ENCODE peak calls at places on chromosomes 2 and 18, in seven cellular contexts. One of them, this sample, is unnamed.

GRCh38 chr2:33607137-33607781 is 8.2 kb upstream of the FAM98A start:
- DNase-seq in H4: no peak
- DNase-seq in ELF-1: peak
- DNase-seq in aorta: no peak
- DNase-seq in astrocyte: no peak
- DNase-seq in HTR-8/SVneo: no peak
- DNase-seq in NCI-H1105: no peak
- DNase-seq in this sample: no peak

GRCh38 chr2:235050992-235051351 is 99.2 kb downstream of the SH3BP4 start:
- DNase-seq in astrocyte: peak
- DNase-seq in aorta: peak
- DNase-seq in NCI-H1105: peak
- DNase-seq in HTR-8/SVneo: peak
- DNase-seq in H4: peak
- DNase-seq in ELF-1: peak
- DNase-seq in this sample: peak

GRCh38 chr18:54233228-54233625 is 8.8 kb upstream of the MBD2 start:
- DNase-seq in astrocyte: no peak
- DNase-seq in ELF-1: no peak
- DNase-seq in aorta: no peak
- DNase-seq in NCI-H1105: no peak
- DNase-seq in H4: no peak
- DNase-seq in HTR-8/SVneo: no peak
- DNase-seq in this sample: peak

GRCh38 chr2:5696741-5697521 is 4.7 kb downstream of the SOX11 start:
- DNase-seq in H4: peak
- DNase-seq in ELF-1: peak
- DNase-seq in NCI-H1105: peak
- DNase-seq in aorta: no peak
- DNase-seq in HTR-8/SVneo: no peak
- DNase-seq in astrocyte: peak
- DNase-seq in this sample: peak

GRCh38 chr2:136113767-136114070 is 4.2 kb downstream of the CXCR4 start:
- DNase-seq in aorta: no peak
- DNase-seq in ELF-1: no peak
- DNase-seq in H4: no peak
- DNase-seq in astrocyte: no peak
- DNase-seq in NCI-H1105: no peak
- DNase-seq in HTR-8/SVneo: no peak
- DNase-seq in this sample: no peak

GRCh38 chr2:7022956-7023467 is 105.8 kb downstream of the RNF144A start:
- DNase-seq in ELF-1: no peak
- DNase-seq in NCI-H1105: no peak
- DNase-seq in HTR-8/SVneo: no peak
- DNase-seq in H4: no peak
- DNase-seq in astrocyte: no peak
- DNase-seq in aorta: no peak
- DNase-seq in this sample: peak

GRCh38 chr2:170886391-170886790 is 42.7 kb upstream of the GORASP2 start:
- DNase-seq in NCI-H1105: no peak
- DNase-seq in H4: no peak
- DNase-seq in HTR-8/SVneo: peak
- DNase-seq in ELF-1: no peak
- DNase-seq in aorta: no peak
- DNase-seq in astrocyte: peak
- DNase-seq in this sample: peak

GRCh38 chr2:204177977-204178522 is 241.5 kb downstream of the ICOS start:
- DNase-seq in astrocyte: no peak
- DNase-seq in NCI-H1105: no peak
- DNase-seq in H4: no peak
- DNase-seq in ELF-1: peak
- DNase-seq in HTR-8/SVneo: peak
- DNase-seq in aorta: peak
- DNase-seq in this sample: no peak

GRCh38 chr2:171574149-171574795 is 52.0 kb downstream of the CYBRD1 start:
- DNase-seq in astrocyte: peak
- DNase-seq in HTR-8/SVneo: peak
- DNase-seq in ELF-1: peak
- DNase-seq in H4: peak
- DNase-seq in NCI-H1105: peak
- DNase-seq in aorta: peak
- DNase-seq in this sample: peak

GRCh38 chr2:1653137-1653789 is 91.1 kb downstream of the PXDN start:
- DNase-seq in HTR-8/SVneo: no peak
- DNase-seq in astrocyte: peak
- DNase-seq in NCI-H1105: no peak
- DNase-seq in ELF-1: no peak
- DNase-seq in aorta: peak
- DNase-seq in H4: no peak
- DNase-seq in this sample: peak

GRCh38 chr18:45962461-45962860 is 4.7 kb downstream of the EPG5 start:
- DNase-seq in astrocyte: peak
- DNase-seq in ELF-1: no peak
- DNase-seq in H4: peak
- DNase-seq in NCI-H1105: no peak
- DNase-seq in HTR-8/SVneo: no peak
- DNase-seq in aorta: no peak
- DNase-seq in this sample: peak

GRCh38 chr18:25147878-25148488 is 204.0 kb downstream of the ZNF521 start:
- DNase-seq in ELF-1: no peak
- DNase-seq in aorta: no peak
- DNase-seq in H4: no peak
- DNase-seq in astrocyte: no peak
- DNase-seq in NCI-H1105: no peak
- DNase-seq in HTR-8/SVneo: no peak
- DNase-seq in this sample: no peak

GRCh38 chr2:120936476-120937334 is 201.0 kb downstream of the GLI2 start:
- DNase-seq in HTR-8/SVneo: no peak
- DNase-seq in NCI-H1105: no peak
- DNase-seq in H4: no peak
- DNase-seq in ELF-1: peak
- DNase-seq in aorta: no peak
- DNase-seq in astrocyte: peak
- DNase-seq in this sample: no peak

GRCh38 chr2:201866643-201867310 is 60.4 kb downstream of the CDK15 start:
- DNase-seq in ELF-1: peak
- DNase-seq in HTR-8/SVneo: no peak
- DNase-seq in astrocyte: no peak
- DNase-seq in H4: no peak
- DNase-seq in NCI-H1105: no peak
- DNase-seq in aorta: no peak
- DNase-seq in this sample: no peak

GRCh38 chr2:108288534-108289106 is at the start of gene SULT1C2:
- DNase-seq in H4: peak
- DNase-seq in astrocyte: peak
- DNase-seq in NCI-H1105: no peak
- DNase-seq in ELF-1: peak
- DNase-seq in aorta: no peak
- DNase-seq in HTR-8/SVneo: peak
- DNase-seq in this sample: no peak

GRCh38 chr2:9554841-9555337 is 741 bp downstream of the ADAM17 start:
- DNase-seq in HTR-8/SVneo: no peak
- DNase-seq in astrocyte: peak
- DNase-seq in ELF-1: no peak
- DNase-seq in NCI-H1105: no peak
- DNase-seq in aorta: no peak
- DNase-seq in H4: peak
- DNase-seq in this sample: peak

GRCh38 chr2:45578056-45578843 is 32.8 kb downstream of the SRBD1 start:
- DNase-seq in ELF-1: peak
- DNase-seq in astrocyte: peak
- DNase-seq in HTR-8/SVneo: no peak
- DNase-seq in H4: peak
- DNase-seq in NCI-H1105: no peak
- DNase-seq in aorta: no peak
- DNase-seq in this sample: peak

GRCh38 chr2:114550364-114550763 is 107.9 kb downstream of the DPP10 start:
- DNase-seq in astrocyte: no peak
- DNase-seq in H4: no peak
- DNase-seq in HTR-8/SVneo: no peak
- DNase-seq in ELF-1: no peak
- DNase-seq in aorta: no peak
- DNase-seq in NCI-H1105: no peak
- DNase-seq in this sample: no peak

GRCh38 chr2:85804583-85804982 is 50.8 kb downstream of the ATOH8 start:
- DNase-seq in NCI-H1105: peak
- DNase-seq in H4: no peak
- DNase-seq in HTR-8/SVneo: peak
- DNase-seq in astrocyte: no peak
- DNase-seq in aorta: no peak
- DNase-seq in ELF-1: no peak
- DNase-seq in this sample: no peak

GRCh38 chr2:173271825-173272224 is 82.8 kb upstream of the CDCA7 start:
- DNase-seq in H4: no peak
- DNase-seq in NCI-H1105: no peak
- DNase-seq in ELF-1: no peak
- DNase-seq in astrocyte: no peak
- DNase-seq in aorta: no peak
- DNase-seq in HTR-8/SVneo: no peak
- DNase-seq in this sample: peak

GRCh38 chr2:142533083-142533482 is 344.4 kb upstream of the KYNU start:
- DNase-seq in aorta: no peak
- DNase-seq in H4: no peak
- DNase-seq in astrocyte: peak
- DNase-seq in ELF-1: no peak
- DNase-seq in HTR-8/SVneo: no peak
- DNase-seq in NCI-H1105: no peak
- DNase-seq in this sample: peak

GRCh38 chr18:3593381-3593903 is 143.5 kb downstream of the TGIF1 start:
- DNase-seq in HTR-8/SVneo: no peak
- DNase-seq in NCI-H1105: no peak
- DNase-seq in ELF-1: peak
- DNase-seq in astrocyte: peak
- DNase-seq in H4: peak
- DNase-seq in aorta: no peak
- DNase-seq in this sample: peak

GRCh38 chr2:233084488-233084887 is 24.3 kb downstream of the INPP5D start:
- DNase-seq in NCI-H1105: no peak
- DNase-seq in aorta: peak
- DNase-seq in HTR-8/SVneo: no peak
- DNase-seq in H4: peak
- DNase-seq in astrocyte: no peak
- DNase-seq in ELF-1: no peak
- DNase-seq in this sample: no peak

GRCh38 chr2:231684314-231685223 is 23.8 kb upstream of the PTMA start:
- DNase-seq in NCI-H1105: peak
- DNase-seq in ELF-1: no peak
- DNase-seq in aorta: no peak
- DNase-seq in HTR-8/SVneo: no peak
- DNase-seq in H4: no peak
- DNase-seq in astrocyte: no peak
- DNase-seq in this sample: no peak

GRCh38 chr2:162091325-162092007 is 17.5 kb upstream of the DPP4 start:
- DNase-seq in ELF-1: peak
- DNase-seq in H4: no peak
- DNase-seq in NCI-H1105: no peak
- DNase-seq in HTR-8/SVneo: no peak
- DNase-seq in astrocyte: no peak
- DNase-seq in aorta: no peak
- DNase-seq in this sample: no peak

GRCh38 chr18:46469186-46469915 is 187.7 kb downstream of the LOXHD1 start:
- DNase-seq in aorta: no peak
- DNase-seq in astrocyte: peak
- DNase-seq in HTR-8/SVneo: no peak
- DNase-seq in ELF-1: peak
- DNase-seq in NCI-H1105: no peak
- DNase-seq in H4: peak
- DNase-seq in this sample: no peak

GRCh38 chr2:105509271-105510086 is 110.6 kb upstream of the FHL2 start:
- DNase-seq in astrocyte: no peak
- DNase-seq in H4: no peak
- DNase-seq in aorta: no peak
- DNase-seq in NCI-H1105: no peak
- DNase-seq in ELF-1: no peak
- DNase-seq in HTR-8/SVneo: no peak
- DNase-seq in this sample: no peak

GRCh38 chr2:217331577-217332139 is 471.8 kb upstream of the TNP1 start:
- DNase-seq in HTR-8/SVneo: peak
- DNase-seq in H4: peak
- DNase-seq in aorta: no peak
- DNase-seq in NCI-H1105: no peak
- DNase-seq in astrocyte: peak
- DNase-seq in ELF-1: peak
- DNase-seq in this sample: no peak

GRCh38 chr2:156892449-156893335 is 364.8 kb upstream of the GALNT5 start:
- DNase-seq in H4: peak
- DNase-seq in astrocyte: peak
- DNase-seq in aorta: no peak
- DNase-seq in NCI-H1105: peak
- DNase-seq in ELF-1: peak
- DNase-seq in HTR-8/SVneo: peak
- DNase-seq in this sample: peak

GRCh38 chr18:28831908-28832307 is 655.0 kb upstream of the CDH2 start:
- DNase-seq in HTR-8/SVneo: no peak
- DNase-seq in astrocyte: no peak
- DNase-seq in aorta: no peak
- DNase-seq in NCI-H1105: no peak
- DNase-seq in H4: no peak
- DNase-seq in ELF-1: no peak
- DNase-seq in this sample: no peak